ENCODE peak calls at places on chromosomes 3 and 15, in ten cellular contexts. H, X, L, N, J, A, I, K, M and Q are unnamed samples.

GRCh38 chr3:46461971-46462910 is 2.5 kb downstream of the LTF start:
- DNase-seq in X (no peak), L (no peak), K (peak; percentile 34), M (no peak), N (no peak), A (no peak), I (no peak), H (peak; percentile 15), J (no peak), Q (peak; percentile 72)

GRCh38 chr15:35547775-35548364 is 1.9 kb upstream of the DPH6 start:
- DNase-seq in I (no peak), L (no peak), X (no peak), N (peak; percentile 69), M (no peak), A (no peak), K (no peak), H (no peak), J (no peak), Q (no peak)

GRCh38 chr3:116140100-116140689 is 305.1 kb downstream of the LSAMP start:
- DNase-seq in I (peak; percentile 13), N (peak; percentile 26), J (peak; percentile 60), A (peak; percentile 13), K (peak; percentile 64), X (no peak), M (peak; percentile 28), L (no peak), H (peak; percentile 46), Q (no peak)

GRCh38 chr15:95448531-95449210 is 881.8 kb upstream of the NR2F2 start:
- DNase-seq in I (peak; percentile 32), M (no peak), K (peak; percentile 44), J (no peak), N (no peak), X (no peak), L (no peak), A (no peak), H (peak; percentile 29), Q (no peak)

GRCh38 chr15:99507016-99507731 is 58.6 kb upstream of the MEF2A start:
- DNase-seq in K (peak; percentile 93), L (no peak), M (peak; percentile 35), N (no peak), J (no peak), A (no peak), I (no peak), H (no peak), X (no peak), Q (no peak)

GRCh38 chr3:115401298-115401697 is 222.0 kb upstream of the GAP43 start:
- DNase-seq in H (no peak), A (no peak), K (peak; percentile 95), J (no peak), N (no peak), X (no peak), M (no peak), I (peak; percentile 90), L (no peak), Q (no peak)

GRCh38 chr3:123416647-123417046 is 32.2 kb downstream of the ADCY5 start:
- DNase-seq in N (no peak), K (no peak), H (no peak), X (no peak), A (no peak), I (no peak), M (no peak), J (no peak), L (no peak), Q (no peak)

GRCh38 chr3:7340795-7341194 is 479.9 kb downstream of the GRM7 start:
- DNase-seq in L (no peak), K (no peak), J (no peak), H (peak; percentile 1), X (no peak), I (no peak), M (no peak), A (no peak), N (no peak), Q (no peak)

GRCh38 chr3:108940568-108941285 is 13.0 kb downstream of the GUCA1C start:
- DNase-seq in I (no peak), H (no peak), K (no peak), X (no peak), L (no peak), N (no peak), A (no peak), J (peak; percentile 9), M (no peak), Q (no peak)